ENCODE peak calls at places on chromosomes 4 and X, in seven cellular contexts. T, L, F, Z, K, W and X are unnamed samples.

GRCh38 chr4:154779362-154779947 is 1.6 kb upstream of the RBM46 start:
- DNase-seq in F (no peak), L (peak), W (no peak), Z (peak), T (no peak), K (no peak), X (no peak)

GRCh38 chr4:107131295-107131694 is 95.2 kb upstream of the DKK2 start:
- DNase-seq in W (no peak), Z (no peak), T (no peak), F (no peak), K (no peak), L (no peak), X (no peak)

GRCh38 chr4:8105303-8106100 is 53.1 kb downstream of the ABLIM2 start:
- DNase-seq in T (no peak), F (no peak), W (no peak), K (no peak), Z (no peak), L (no peak), X (no peak)

GRCh38 chr4:88846232-88846790 is 148.7 kb upstream of the NAP1L5 start:
- DNase-seq in L (peak), F (no peak), K (no peak), Z (no peak), T (no peak), W (no peak), X (no peak)

GRCh38 chr4:140448830-140449229 is 21.4 kb upstream of the CLGN start:
- DNase-seq in F (no peak), K (no peak), W (no peak), T (no peak), L (no peak), Z (no peak), X (no peak)

GRCh38 chr4:93359609-93360008 is 468.9 kb upstream of the ATOH1 start:
- DNase-seq in Z (no peak), T (no peak), L (no peak), F (no peak), W (no peak), K (no peak), X (no peak)

GRCh38 chr4:181757921-181758320 is 485.3 kb upstream of the TENM3 start:
- DNase-seq in T (no peak), K (no peak), W (no peak), L (no peak), Z (no peak), F (no peak), X (no peak)

GRCh38 chrX:42902513-42902912 is 124.5 kb upstream of the PPP1R2C start:
- DNase-seq in W (no peak), L (no peak), T (no peak), Z (no peak), K (no peak), F (no peak), X (no peak)

GRCh38 chr4:182585321-182585720 is 331.9 kb downstream of the DCTD start:
- DNase-seq in L (no peak), Z (no peak), F (no peak), W (no peak), T (no peak), K (no peak), X (no peak)

GRCh38 chr4:35102111-35102510 is 1142.2 kb downstream of the ARAP2 start:
- DNase-seq in F (no peak), L (no peak), Z (no peak), W (no peak), T (no peak), K (no peak), X (no peak)

GRCh38 chrX:103256651-103257050 is 1.7 kb upstream of the TCEAL8 start:
- DNase-seq in F (no peak), L (no peak), T (no peak), K (no peak), Z (no peak), W (no peak), X (no peak)

GRCh38 chrX:103253608-103254007 is 1.3 kb downstream of the TCEAL8 start:
- DNase-seq in F (no peak), T (no peak), W (no peak), K (no peak), Z (no peak), L (no peak), X (no peak)

GRCh38 chrX:103258275-103258674 is 3.3 kb upstream of the TCEAL8 start:
- DNase-seq in T (no peak), W (no peak), K (no peak), Z (no peak), L (no peak), F (no peak), X (no peak)

GRCh38 chrX:103254171-103254824 is 657 bp downstream of the TCEAL8 start:
- DNase-seq in L (peak), Z (peak), T (peak), K (no peak), F (peak), W (peak), X (no peak)

DNA sequence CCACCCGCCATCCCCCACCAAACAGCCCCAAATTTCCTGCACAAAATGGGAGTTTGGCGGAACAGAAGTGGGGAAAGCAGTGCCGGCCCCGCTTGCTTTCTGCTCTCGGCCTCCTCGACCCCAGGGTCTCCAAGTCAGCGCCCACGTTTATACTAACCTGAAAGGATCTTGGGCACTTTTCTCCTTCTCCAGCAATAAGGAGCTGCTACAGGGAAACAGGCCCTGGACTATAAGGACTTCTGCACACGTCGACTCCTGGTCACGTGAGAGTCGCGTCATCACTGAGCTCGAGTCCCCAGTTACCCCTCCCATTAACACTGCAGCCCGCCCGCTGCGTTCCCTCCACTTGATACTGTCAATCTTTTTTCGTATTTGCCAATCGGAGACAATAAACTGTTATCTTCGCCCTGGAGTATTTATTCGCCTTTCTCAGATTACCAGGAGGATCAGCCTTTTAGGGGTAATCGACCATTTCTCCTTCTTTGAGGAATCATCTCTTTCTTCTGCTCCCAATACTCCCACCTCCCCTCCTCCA is at the start of gene TCEAL8:
- DNase-seq in W (peak), T (peak), F (peak), K (peak), L (peak), Z (peak), X (peak)
- TF ChIP-seq POLR2A in W (peak), T (peak), F (no peak), K (peak), L (peak), Z (no peak), X (no peak)

DNA sequence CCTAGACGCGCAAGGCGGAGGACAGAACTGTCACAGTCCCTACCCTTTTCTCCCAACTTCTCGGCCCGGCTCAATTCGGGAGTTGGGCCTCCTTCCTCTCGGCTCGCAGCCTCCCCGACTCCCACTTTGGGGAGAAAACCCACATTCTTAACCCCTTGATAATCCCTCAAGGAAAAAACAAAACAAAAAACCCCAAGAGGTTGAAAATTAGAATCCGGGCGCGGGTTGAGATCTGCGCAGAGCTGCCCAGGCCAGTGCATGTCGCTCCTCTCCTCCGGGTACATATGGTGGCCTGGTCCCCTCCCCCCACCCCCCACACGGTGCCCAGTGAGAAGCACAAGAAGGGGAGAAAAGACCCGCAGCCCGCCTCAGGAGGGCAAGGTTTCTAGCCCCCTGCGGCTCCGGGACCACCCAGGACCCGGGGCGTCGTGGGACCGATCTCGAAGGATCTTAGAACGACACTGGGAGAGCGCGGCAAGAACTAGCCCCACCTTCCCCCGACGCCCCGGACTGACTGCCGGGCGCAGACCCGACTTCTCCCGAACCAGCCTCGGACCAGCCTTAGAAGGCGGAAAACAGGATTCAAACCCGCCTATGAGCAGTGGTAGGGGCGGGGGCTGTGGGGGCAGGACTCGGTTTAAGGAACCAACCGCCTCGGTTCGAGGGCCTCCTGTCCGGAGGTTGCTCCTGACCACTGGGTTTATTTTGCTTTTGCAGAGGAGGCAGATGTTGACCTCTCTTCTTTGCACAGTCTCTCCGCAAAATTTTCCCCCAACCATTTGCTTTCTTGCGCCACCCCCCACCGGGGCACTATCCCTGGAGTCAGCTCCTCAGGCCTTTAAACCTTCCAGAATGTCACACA is 2.5 kb upstream of the PDGFRA start:
- DNase-seq in Z (no peak), K (no peak), L (no peak), T (peak), W (peak), F (peak), X (peak)
- TF ChIP-seq POLR2A in Z (no peak), K (no peak), L (no peak), T (peak), W (peak), F (no peak), X (peak)

GRCh38 chr4:112646632-112647537 is 9.9 kb downstream of the LARP7 start:
- DNase-seq in T (no peak), Z (no peak), K (no peak), F (no peak), W (no peak), L (no peak), X (no peak)

GRCh38 chr4:112649055-112649408 is 12.1 kb downstream of the LARP7 start:
- DNase-seq in Z (no peak), F (no peak), K (no peak), L (no peak), W (no peak), T (no peak), X (no peak)

GRCh38 chr4:112647785-112648184 is 10.8 kb downstream of the LARP7 start:
- DNase-seq in K (no peak), Z (no peak), L (no peak), W (no peak), T (no peak), F (no peak), X (no peak)

GRCh38 chr4:112648263-112649054 is 11.5 kb downstream of the LARP7 start:
- DNase-seq in F (no peak), Z (no peak), K (no peak), T (no peak), L (no peak), W (no peak), X (no peak)

DNA sequence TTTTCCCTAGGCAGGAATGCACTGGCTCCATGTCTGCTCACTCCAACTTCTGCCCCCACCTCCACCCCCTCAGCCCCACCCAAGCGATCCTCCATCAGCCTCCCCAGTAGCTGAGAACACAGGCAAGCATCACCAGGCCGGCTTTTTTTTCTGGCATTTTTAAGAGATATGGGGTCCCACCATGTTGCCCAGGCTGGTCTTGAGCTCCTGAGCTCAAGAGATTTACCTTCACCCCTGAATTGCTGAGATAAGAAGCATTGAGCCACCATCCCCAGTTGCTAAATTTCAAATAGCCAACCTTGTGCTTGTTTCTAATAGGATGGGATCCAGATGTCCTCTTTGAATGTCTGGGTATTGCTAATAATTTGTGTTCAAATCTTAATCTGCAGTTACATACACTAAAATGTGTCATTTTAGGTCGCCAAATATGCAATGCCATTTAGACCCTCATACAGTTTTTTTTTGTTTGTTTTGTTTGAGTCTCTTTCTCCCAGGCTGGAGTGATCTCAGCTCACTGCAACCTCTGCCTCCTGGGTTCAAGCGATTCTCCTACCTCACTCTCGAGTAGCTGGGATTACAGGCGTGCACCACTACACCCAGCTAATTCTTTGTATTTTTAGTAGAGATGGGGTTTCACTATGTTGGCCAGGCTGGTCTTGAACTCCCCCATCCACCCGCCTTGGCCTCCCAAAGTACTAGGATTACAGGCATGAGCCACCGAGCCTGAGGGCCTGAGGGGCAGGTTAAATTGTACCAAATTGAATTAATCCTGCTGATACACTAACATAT is 8.8 kb downstream of the LARP7 start:
- DNase-seq in Z (no peak), F (no peak), T (no peak), W (no peak), K (no peak), L (no peak), X (no peak)
- TF ChIP-seq POLR2A in Z (no peak), F (no peak), T (no peak), W (no peak), K (no peak), L (no peak), X (no peak)

GRCh38 chrX:133859860-133860259 is 125.5 kb downstream of the GPC3 start:
- DNase-seq in T (peak), K (no peak), L (no peak), F (peak), W (no peak), Z (no peak), X (no peak)
- TF ChIP-seq POLR2A in T (no peak), K (no peak), L (no peak), F (no peak), W (no peak), Z (no peak), X (no peak)

DNA sequence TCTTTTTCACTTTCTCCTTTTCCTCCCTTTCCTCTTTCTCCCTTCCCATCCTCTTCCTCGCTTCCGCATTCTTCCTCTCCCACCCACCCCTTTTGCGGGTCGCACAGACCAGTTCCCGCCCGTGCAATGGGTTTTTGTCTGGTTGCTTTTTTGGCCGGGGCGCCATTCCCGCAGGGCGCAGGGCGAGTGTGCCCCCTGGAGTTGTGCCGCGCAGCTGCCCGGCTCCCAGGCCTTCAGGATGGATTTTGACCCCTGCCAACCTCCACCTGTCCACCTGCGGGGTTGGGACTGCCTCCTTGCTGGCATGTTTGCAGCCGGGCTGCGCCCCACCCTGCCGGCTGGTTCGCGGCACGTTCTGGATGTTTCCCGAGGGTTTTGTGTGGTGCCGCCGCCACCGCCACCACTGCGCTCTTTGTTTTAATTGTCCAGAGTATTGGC is 578 bp upstream of the SEL1L3 start:
- DNase-seq in W (peak), K (no peak), L (peak), Z (no peak), F (no peak), T (no peak), X (no peak)
- TF ChIP-seq POLR2A in W (peak), K (no peak), L (no peak), Z (no peak), F (no peak), T (no peak), X (no peak)

GRCh38 chr4:137116144-137116543 is 416.1 kb downstream of the PCDH18 start:
- DNase-seq in W (no peak), Z (no peak), T (no peak), L (no peak), F (no peak), K (no peak), X (no peak)
- TF ChIP-seq POLR2A in W (no peak), Z (no peak), T (no peak), L (no peak), F (no peak), K (no peak), X (no peak)

DNA sequence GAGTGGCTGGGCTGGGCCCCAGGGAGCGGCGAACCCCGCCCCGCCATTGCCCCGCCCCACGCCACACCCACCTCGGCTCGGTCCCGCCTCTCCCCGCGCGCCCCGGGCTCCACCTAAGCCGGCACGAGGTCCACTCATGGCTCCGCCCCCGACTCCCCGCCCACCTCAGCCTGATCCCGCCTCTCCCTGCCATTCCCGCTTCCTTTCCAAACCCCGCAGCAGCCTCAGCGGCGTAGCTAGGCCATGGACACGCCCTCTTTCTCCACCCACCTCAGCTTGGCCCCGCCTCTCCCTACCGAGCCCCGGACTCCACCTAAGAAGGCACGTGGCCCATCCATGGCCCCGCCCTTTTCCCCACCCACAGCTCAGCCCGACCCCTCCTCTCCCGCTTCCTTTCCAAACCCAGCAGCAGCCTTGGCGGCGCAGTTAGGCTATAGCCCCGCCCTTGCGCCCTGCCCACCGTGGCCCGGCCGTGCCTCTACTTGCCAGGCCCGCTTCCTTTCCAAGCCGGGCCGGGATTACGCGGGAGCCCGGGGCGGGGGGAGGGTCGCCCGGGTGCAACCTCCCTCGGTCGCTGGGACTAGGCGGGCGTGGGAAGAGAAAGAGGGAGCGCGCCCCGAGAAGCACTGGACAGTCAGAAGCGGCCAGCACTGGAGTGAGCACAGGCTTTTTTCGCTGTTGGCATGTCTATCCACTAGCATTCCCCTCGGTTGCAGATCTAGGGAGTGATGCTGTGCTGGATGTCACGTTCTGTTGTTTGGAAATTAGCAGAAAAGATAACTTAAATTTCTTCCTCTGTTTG is at the start of gene RELL1:
- DNase-seq in T (peak), Z (peak), K (peak), L (peak), F (peak), W (peak), X (peak)
- TF ChIP-seq POLR2A in T (no peak), Z (no peak), K (no peak), L (peak), F (no peak), W (no peak), X (no peak)